ENCODE peak calls at places on chromosomes 2 and 18, in six cellular contexts. H is mammary epithelial cell, J is DND-41, K is right atrium auricular region, X is A549, A is tibial nerve. U is an unnamed sample. For H3K4me1, the result is how much of the 10 kb centered on the place peaks cover.

GRCh38 chr2:168210898-168211570 is 36.4 kb downstream of the STK39 start:
- DNase-seq in H (peak), J (no peak), K (no peak), X (peak), A (no peak), U (no peak)

GRCh38 chr18:58653814-58654509 is 17.3 kb upstream of the MALT1 start:
- DNase-seq in H (peak), J (no peak), K (no peak), X (no peak), A (no peak), U (no peak)

GRCh38 chr18:24068945-24069693 is 54.6 kb downstream of the TTC39C start:
- DNase-seq in H (no peak), J (no peak), K (no peak), X (no peak), A (no peak), U (no peak)

GRCh38 chr18:35616664-35617423 is 35.3 kb downstream of the GALNT1 start:
- DNase-seq in H (peak), J (peak), K (no peak), X (peak), A (peak), U (peak)

GRCh38 chr2:46434851-46435273 is 44.5 kb upstream of the TMEM247 start:
- DNase-seq in H (peak), J (no peak), K (no peak), X (no peak), A (no peak), U (no peak)

GRCh38 chr2:63023444-63023843 is 27.2 kb upstream of the OTX1 start:
- DNase-seq in H (peak), J (peak), K (no peak), X (peak), A (no peak), U (no peak)

GRCh38 chr18:73646772-73647171 is 500.9 kb downstream of the FBXO15 start:
- DNase-seq in H (peak), J (no peak), K (no peak), X (no peak), A (no peak), U (no peak)

GRCh38 chr2:26396734-26397298 is 4.9 kb upstream of the DRC1 start:
- DNase-seq in H (no peak), J (no peak), K (no peak), X (no peak), A (no peak), U (no peak)

GRCh38 chr2:30412392-30413321 is 34.4 kb upstream of the LCLAT1 start:
- DNase-seq in H (no peak), J (no peak), K (no peak), X (no peak), A (no peak), U (no peak)

GRCh38 chr2:11026286-11026921 is 114.7 kb downstream of the KCNF1 start:
- DNase-seq in H (no peak), J (no peak), K (peak), X (no peak), A (no peak), U (no peak)

GRCh38 chr18:37631422-37631821 is 65.8 kb upstream of the CELF4 start:
- DNase-seq in H (no peak), J (no peak), K (no peak), X (no peak), A (no peak), U (no peak)

GRCh38 chr2:48531141-48531648 is 1.2 kb downstream of the STON1 start:
- DNase-seq in H (peak), J (no peak), K (no peak), X (no peak), A (no peak), U (no peak)

GRCh38 chr2:97992836-97993825 is 2.6 kb downstream of the TMEM131 start:
- DNase-seq in H (peak), J (no peak), K (no peak), X (no peak), A (no peak), U (no peak)

DNA sequence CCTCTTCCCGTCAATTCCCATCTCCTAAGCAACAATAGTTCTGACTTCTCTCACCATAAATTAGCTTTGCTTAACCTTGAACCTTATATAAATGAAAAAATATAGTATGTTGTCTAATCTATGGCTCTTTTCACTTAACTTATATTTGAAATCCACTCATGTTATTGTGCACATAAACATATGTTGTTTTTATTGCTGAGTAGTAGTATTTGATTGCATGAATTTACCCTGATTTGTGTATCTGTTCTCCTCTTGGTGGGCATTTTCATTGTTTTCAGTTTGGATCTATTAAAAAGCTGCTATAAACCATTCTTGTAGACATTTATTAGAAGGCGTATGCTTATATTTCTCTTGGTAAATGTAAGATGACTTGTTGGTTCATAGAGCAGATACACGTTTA is 874.3 kb upstream of the ZEB2 start:
- DNase-seq in H (no peak), J (no peak), K (no peak), X (no peak), A (no peak), U (no peak)
- H3K4me1 ChIP-seq in H (under half), J (under half), K (under half), X (under half), A (under half), U (under half)

GRCh38 chr2:181752301-181752700 is 72.0 kb upstream of the NEUROD1 start:
- DNase-seq in H (no peak), J (no peak), K (no peak), X (no peak), A (no peak), U (no peak)
- TF ChIP-seq CTCF in H (no peak), J (no peak), K (no peak), X (no peak), A (no peak), U (no peak)

DNA sequence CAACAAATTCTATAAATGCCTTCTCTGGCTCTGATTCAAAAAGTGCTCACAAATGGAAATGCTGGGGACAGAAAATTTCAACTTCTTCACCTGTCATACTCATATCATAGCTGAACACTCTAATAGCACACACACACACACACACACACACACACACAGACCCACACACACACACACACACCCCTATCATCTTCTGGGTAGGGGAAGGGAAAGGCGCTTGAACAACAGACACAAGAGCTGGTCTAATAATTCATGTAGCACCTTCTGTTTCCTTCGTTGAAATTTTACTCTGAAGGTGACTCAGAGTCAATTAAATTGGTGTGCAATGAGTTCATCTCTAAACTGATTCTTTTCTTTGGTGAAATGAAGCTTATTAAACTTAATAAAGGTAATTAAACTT is 32.9 kb downstream of the CD28 start:
- DNase-seq in H (no peak), J (no peak), K (no peak), X (no peak), A (no peak), U (no peak)
- H3K4me1 ChIP-seq in H (under half), J (under half), K (under half), X (under half), A (under half), U (under half)

DNA sequence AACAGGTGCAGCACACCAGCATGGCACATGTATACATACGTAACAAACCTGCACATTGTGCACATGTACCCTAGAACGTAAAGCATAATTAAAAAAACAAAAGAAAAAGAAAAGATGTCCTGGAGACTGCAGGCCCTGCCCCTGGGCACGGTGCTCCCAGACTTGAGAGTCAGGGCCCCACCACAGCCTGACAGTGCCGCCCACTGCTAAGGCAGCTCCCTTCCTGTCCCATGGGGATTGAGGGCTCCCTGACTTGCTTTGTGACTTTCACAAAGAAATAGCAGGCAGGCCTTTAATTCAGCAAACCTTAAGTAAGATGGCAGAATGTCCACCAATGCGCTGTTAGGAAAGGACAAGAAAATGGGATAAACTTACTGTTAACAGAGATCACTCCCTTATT is 116.8 kb downstream of the NDUFA10 start:
- DNase-seq in H (no peak), J (peak), K (peak), X (no peak), A (no peak), U (no peak)
- TF ChIP-seq CTCF in H (no peak), J (no peak), K (no peak), X (no peak), A (no peak), U (no peak)

DNA sequence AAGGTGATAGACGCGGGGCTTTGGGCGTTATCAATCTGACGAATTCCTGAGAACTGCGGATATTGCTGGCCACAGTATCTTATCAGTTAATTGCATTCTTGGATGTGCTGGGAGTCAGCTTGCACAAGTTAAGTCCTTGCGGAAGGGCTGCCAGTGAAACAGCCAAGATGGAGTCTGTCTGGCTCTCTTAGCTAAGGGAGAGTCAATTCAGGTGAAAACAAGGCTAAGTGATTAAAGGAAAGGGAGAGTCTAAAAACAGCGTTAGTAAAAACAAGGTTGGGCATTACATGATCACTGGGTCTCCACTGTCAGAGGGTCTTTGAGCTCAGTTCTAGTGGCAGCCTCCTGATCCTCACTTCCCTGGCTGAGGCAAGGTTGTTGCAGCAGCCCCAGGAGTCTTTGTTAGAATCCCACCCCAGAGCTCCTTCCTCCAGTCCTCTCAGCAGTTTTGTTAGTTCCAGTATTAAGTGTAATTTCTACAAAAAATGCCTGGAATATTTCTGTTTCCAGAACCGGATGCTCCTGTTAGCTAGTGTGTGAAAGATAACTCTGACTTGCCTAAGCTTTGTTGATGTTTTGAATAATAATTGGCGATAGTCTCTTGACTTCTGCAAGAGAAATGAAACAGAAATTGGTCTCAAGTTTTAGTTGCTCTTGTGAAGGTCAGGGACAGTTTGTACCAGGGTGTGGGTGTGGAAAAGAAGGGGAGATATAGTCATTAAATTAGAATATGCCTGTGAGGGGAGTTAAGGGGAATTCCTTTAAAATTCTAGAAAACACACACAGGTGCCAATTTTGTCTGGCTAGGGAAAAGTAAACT is 10.6 kb downstream of the CFLAR start:
- DNase-seq in H (peak), J (no peak), K (no peak), X (no peak), A (no peak), U (no peak)
- H3K4me1 ChIP-seq in H (half or more), J (half or more), K (under half), X (half or more), A (half or more), U (under half)

GRCh38 chr2:13201924-13202323 is 485.2 kb downstream of the TRIB2 start:
- DNase-seq in H (peak), J (no peak), K (no peak), X (no peak), A (no peak), U (no peak)
- TF ChIP-seq CTCF in H (peak), J (peak), K (no peak), X (no peak), A (no peak), U (no peak)

GRCh38 chr2:54054271-54054670 is 61.1 kb upstream of the ACYP2 start:
- DNase-seq in H (no peak), J (no peak), K (no peak), X (no peak), A (no peak), U (no peak)
- H3K4me1 ChIP-seq in H (under half), J (under half), K (under half), X (under half), A (under half), U (under half)

DNA sequence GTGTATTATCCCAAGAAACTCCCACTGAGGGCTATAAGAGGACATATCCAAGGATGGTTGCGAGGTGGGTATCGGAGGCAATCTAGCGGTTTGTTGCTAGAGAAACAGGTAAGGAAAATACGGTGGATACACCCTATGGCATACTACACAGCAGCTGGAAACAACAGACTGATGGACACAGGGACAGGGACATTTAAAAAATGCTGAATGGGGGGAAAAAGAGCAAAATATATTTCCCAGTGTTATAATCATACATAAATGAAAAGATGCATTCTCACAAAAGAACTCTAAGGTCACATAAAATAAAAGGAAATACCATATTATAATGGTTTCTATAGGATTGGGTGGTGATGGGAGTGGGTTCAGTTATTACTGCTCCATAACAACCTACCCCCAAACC is 95.9 kb downstream of the SMC6 start:
- DNase-seq in H (no peak), J (no peak), K (no peak), X (no peak), A (no peak), U (no peak)
- TF ChIP-seq CTCF in H (no peak), J (no peak), K (no peak), X (no peak), A (no peak), U (no peak)

U was measured in ascending aorta.